ENCODE peak calls at places on chromosome 9, in nine cellular contexts. Q is tibial artery, U is AG04449, P is MM.1S, K is tibial nerve, D is RWPE1, B is bronchial epithelial cell, A is Panc1, Y is GM10248. O is an unnamed sample.
A peak's percentile ranks its signal among the peaks of the same experiment; 100 is the strongest.

GRCh38 chr9:109355564-109356297 is 34.9 kb upstream of the EPB41L4B start:
- DNase-seq in Q (peak; percentile 7), U (no peak), P (no peak), K (no peak), D (no peak), B (peak; percentile 12), A (no peak), Y (no peak), O (no peak)

GRCh38 chr9:119091074-119091473 is 278.2 kb downstream of the BRINP1 start:
- DNase-seq in Q (no peak), U (no peak), P (no peak), K (no peak), D (no peak), B (no peak), A (no peak), Y (no peak), O (no peak)

GRCh38 chr9:33080534-33080933 is 4.1 kb upstream of the SMU1 start:
- DNase-seq in Q (no peak), U (no peak), P (no peak), K (no peak), D (peak; percentile 83), B (peak; percentile 98), A (no peak), Y (no peak), O (no peak)

GRCh38 chr9:93255994-93256877 is 72.3 kb downstream of the WNK2 start:
- DNase-seq in Q (peak; percentile 38), U (no peak), P (no peak), K (no peak), D (no peak), B (no peak), A (no peak), Y (no peak), O (no peak)

GRCh38 chr9:92963831-92964606 is 16.7 kb downstream of the FGD3 start:
- DNase-seq in Q (peak; percentile 63), U (no peak), P (peak; percentile 78), K (peak; percentile 25), D (no peak), B (no peak), A (no peak), Y (peak; percentile 77), O (peak; percentile 70)

GRCh38 chr9:947985-948384 is 28.5 kb upstream of the DMRT3 start:
- DNase-seq in Q (no peak), U (no peak), P (no peak), K (no peak), D (no peak), B (no peak), A (no peak), Y (no peak), O (no peak)

GRCh38 chr9:15724006-15724405 is 171.2 kb downstream of the CCDC171 start:
- DNase-seq in Q (no peak), U (no peak), P (no peak), K (no peak), D (no peak), B (no peak), A (no peak), Y (no peak), O (no peak)

GRCh38 chr9:90906316-90907055 is 104.9 kb downstream of the SYK start:
- DNase-seq in Q (no peak), U (no peak), P (no peak), K (no peak), D (no peak), B (no peak), A (no peak), Y (no peak), O (no peak)

GRCh38 chr9:69340631-69341030 is 15.6 kb downstream of the ENTREP1 start:
- DNase-seq in Q (no peak), U (no peak), P (no peak), K (no peak), D (no peak), B (no peak), A (no peak), Y (no peak), O (no peak)

GRCh38 chr9:75239176-75239575 is 150.9 kb downstream of the OSTF1 start:
- DNase-seq in Q (no peak), U (peak; percentile 19), P (no peak), K (peak; percentile 10), D (no peak), B (peak; percentile 98), A (no peak), Y (no peak), O (no peak)

GRCh38 chr9:18438300-18438925 is 35.5 kb upstream of the ADAMTSL1 start:
- DNase-seq in Q (peak; percentile 69), U (no peak), P (no peak), K (peak; percentile 30), D (no peak), B (no peak), A (no peak), Y (no peak), O (no peak)

GRCh38 chr9:98610711-98611110 is 98.0 kb downstream of the GABBR2 start:
- DNase-seq in Q (no peak), U (no peak), P (no peak), K (no peak), D (no peak), B (no peak), A (no peak), Y (no peak), O (no peak)

GRCh38 chr9:121107041-121107440 is 32.3 kb downstream of the CNTRL start:
- DNase-seq in Q (no peak), U (no peak), P (no peak), K (no peak), D (peak; percentile 68), B (peak; percentile 68), A (no peak), Y (no peak), O (no peak)
- TF ChIP-seq CTCF in Q (no peak), U (no peak), P (no peak), K (no peak), D (peak; percentile 48), B (peak; percentile 56), A (no peak), Y (no peak), O (no peak)

DNA sequence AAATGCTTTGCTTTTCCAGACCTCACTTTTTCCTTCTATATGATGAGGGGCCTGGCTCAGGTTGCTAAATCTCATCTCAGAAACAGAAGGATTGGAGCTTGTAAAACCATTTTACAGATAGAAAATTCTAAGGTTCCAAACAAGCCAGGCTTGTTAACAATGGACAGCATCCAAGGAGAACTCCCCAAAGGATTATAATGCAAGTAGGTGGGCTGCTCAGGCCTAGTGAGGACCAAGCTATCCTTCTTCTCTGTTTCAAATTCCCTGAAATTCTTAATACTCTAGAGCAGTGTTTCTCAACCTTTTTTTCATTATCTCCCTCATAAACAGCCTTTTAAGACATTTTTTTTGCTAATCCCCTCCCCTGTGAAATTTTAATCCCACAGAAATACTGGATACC is 269.8 kb downstream of the TMEM38B start:
- DNase-seq in Q (no peak), U (no peak), P (no peak), K (no peak), D (no peak), B (no peak), A (no peak), Y (no peak), O (no peak)
- TF ChIP-seq CTCF in Q (no peak), U (no peak), P (no peak), K (no peak), D (no peak), B (no peak), A (no peak), Y (no peak), O (no peak)

DNA sequence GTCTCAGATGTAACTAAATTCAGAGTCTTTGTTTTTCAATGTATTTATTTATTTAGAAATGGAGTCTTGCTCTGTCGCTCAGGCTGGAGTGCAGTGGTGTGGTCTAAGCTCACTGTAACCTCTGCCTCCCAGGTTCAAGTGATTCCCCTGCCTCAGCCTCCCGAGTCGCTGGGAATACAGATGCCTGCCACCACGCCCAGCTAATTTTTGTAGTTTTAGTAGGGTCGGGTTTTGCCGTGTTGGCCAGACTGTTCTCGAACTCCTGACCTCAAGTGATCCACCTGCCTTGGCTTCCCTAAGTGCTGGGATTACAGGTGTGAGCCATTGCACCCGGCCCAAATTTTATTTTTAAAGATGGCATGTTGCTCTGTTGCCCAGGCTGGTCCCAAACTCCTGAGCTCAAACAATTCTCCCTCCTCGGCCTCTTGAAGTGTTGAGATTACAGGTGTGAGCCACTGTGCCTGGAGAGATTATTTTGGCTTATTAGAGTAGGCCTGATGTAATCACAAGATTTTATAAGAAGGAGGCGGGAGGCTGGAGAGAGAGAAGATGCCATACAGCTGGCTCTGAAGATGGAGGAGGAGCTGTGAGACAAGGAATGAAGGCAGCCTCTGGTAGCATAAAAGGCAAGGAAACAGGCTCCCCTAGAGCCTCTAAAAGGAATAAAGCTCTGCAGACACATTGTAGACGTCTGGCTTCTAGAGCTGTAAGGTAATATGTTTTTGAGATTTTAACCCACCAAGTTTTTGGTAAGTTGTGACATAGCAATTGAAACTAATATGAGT is 12.9 kb upstream of the KLF9 start:
- DNase-seq in Q (no peak), U (no peak), P (no peak), K (no peak), D (no peak), B (no peak), A (no peak), Y (no peak), O (no peak)
- TF ChIP-seq CTCF in Q (no peak), U (no peak), P (no peak), K (no peak), D (no peak), B (no peak), A (no peak), Y (no peak), O (no peak)

DNA sequence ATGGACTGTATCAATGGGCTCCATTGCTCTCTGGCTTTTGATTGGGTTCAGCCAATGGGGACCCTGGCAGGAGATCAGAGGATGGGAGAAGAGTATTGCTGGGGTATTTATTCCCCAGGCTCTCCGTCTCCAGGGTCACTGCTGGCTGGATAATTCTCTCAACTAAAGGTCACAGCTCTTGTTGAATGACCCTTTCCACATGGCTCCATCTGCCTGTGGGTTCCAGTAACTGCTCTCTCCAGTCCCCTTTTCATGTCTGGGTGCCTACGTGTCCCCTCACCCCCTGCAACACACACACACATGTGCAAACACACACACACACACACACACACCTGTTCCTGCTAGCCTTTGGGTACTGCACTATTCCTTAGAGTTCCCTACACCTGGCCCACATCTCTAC is 53.9 kb upstream of the RIC1 start:
- DNase-seq in Q (no peak), U (no peak), P (no peak), K (no peak), D (no peak), B (no peak), A (no peak), Y (no peak), O (no peak)
- TF ChIP-seq CTCF in Q (no peak), U (no peak), P (peak; percentile 23), K (no peak), D (no peak), B (peak; percentile 10), A (no peak), Y (peak; percentile 20), O (no peak)

GRCh38 chr9:136109351-136110081 is 9.2 kb downstream of the TMEM250 start:
- DNase-seq in Q (peak; percentile 98), U (peak; percentile 41), P (peak; percentile 95), K (peak; percentile 79), D (peak; percentile 95), B (peak; percentile 84), A (no peak), Y (peak; percentile 91), O (peak; percentile 93)
- TF ChIP-seq CTCF in Q (no peak), U (peak; percentile 9), P (no peak), K (peak; percentile 46), D (no peak), B (no peak), A (no peak), Y (no peak), O (no peak)

O was measured in GM20000.